ENCODE peak calls at places on chromosomes 1 and 21, in five cellular contexts. One of them, this sample, is unnamed.
A peak's percentile ranks its signal among the peaks of the same experiment; 100 is the strongest.

GRCh38 chr1:246564839-246565750 is 966 bp downstream of the TFB2M start:
- DNase-seq in GM12878: no peak
- DNase-seq in SK-N-SH: no peak
- DNase-seq in GM23338: no peak
- DNase-seq in HL-60: no peak
- DNase-seq in this sample: no peak

GRCh38 chr1:64884261-64885040 is 81.9 kb downstream of the JAK1 start:
- DNase-seq in HL-60: no peak
- DNase-seq in GM23338: no peak
- DNase-seq in SK-N-SH: no peak
- DNase-seq in GM12878: no peak
- DNase-seq in this sample: no peak

GRCh38 chr1:61588736-61589381 is 136.1 kb downstream of the TM2D1 start:
- DNase-seq in GM23338: peak; percentile 91
- DNase-seq in SK-N-SH: peak; percentile 78
- DNase-seq in GM12878: peak; percentile 3
- DNase-seq in HL-60: no peak
- DNase-seq in this sample: peak; percentile 50

GRCh38 chr21:21383126-21383525 is 384.9 kb downstream of the NCAM2 start:
- DNase-seq in SK-N-SH: no peak
- DNase-seq in GM23338: no peak
- DNase-seq in HL-60: no peak
- DNase-seq in GM12878: no peak
- DNase-seq in this sample: no peak

GRCh38 chr1:1347663-1348419 is 1.4 kb downstream of the DVL1 start:
- DNase-seq in GM23338: no peak
- DNase-seq in HL-60: no peak
- DNase-seq in SK-N-SH: no peak
- DNase-seq in GM12878: no peak
- DNase-seq in this sample: no peak

GRCh38 chr1:188154196-188154595 is 1325.4 kb downstream of the PLA2G4A start:
- DNase-seq in GM12878: no peak
- DNase-seq in HL-60: no peak
- DNase-seq in SK-N-SH: no peak
- DNase-seq in GM23338: no peak
- DNase-seq in this sample: no peak

GRCh38 chr1:27554777-27555699 is 48.9 kb downstream of the AHDC1 start:
- DNase-seq in HL-60: no peak
- DNase-seq in GM23338: no peak
- DNase-seq in GM12878: no peak
- DNase-seq in SK-N-SH: no peak
- DNase-seq in this sample: no peak

GRCh38 chr1:44609412-44609767 is 64.9 kb downstream of the TMEM53 start:
- DNase-seq in GM12878: no peak
- DNase-seq in GM23338: peak; percentile 91
- DNase-seq in SK-N-SH: peak; percentile 76
- DNase-seq in HL-60: no peak
- DNase-seq in this sample: no peak

GRCh38 chr21:29342394-29342957 is 43.8 kb downstream of the BACH1 start:
- DNase-seq in HL-60: no peak
- DNase-seq in GM23338: no peak
- DNase-seq in SK-N-SH: peak; percentile 14
- DNase-seq in GM12878: peak; percentile 32
- DNase-seq in this sample: no peak

GRCh38 chr1:246680180-246680579 is 44.0 kb upstream of the SCCPDH start:
- DNase-seq in GM23338: no peak
- DNase-seq in HL-60: no peak
- DNase-seq in SK-N-SH: no peak
- DNase-seq in GM12878: no peak
- DNase-seq in this sample: no peak

GRCh38 chr1:214216031-214216430 is 64.9 kb upstream of the SMYD2 start:
- DNase-seq in GM12878: no peak
- DNase-seq in HL-60: no peak
- DNase-seq in SK-N-SH: no peak
- DNase-seq in GM23338: no peak
- DNase-seq in this sample: no peak

GRCh38 chr1:235327559-235328270 is at the start of gene ARID4B:
- DNase-seq in GM23338: no peak
- DNase-seq in HL-60: no peak
- DNase-seq in GM12878: no peak
- DNase-seq in SK-N-SH: peak; percentile 95
- DNase-seq in this sample: no peak

GRCh38 chr1:100115524-100115923 is 17.2 kb downstream of the SASS6 start:
- DNase-seq in GM12878: no peak
- DNase-seq in GM23338: no peak
- DNase-seq in SK-N-SH: no peak
- DNase-seq in HL-60: no peak
- DNase-seq in this sample: no peak

GRCh38 chr1:181100015-181100905 is 11.8 kb downstream of the IER5 start:
- DNase-seq in GM12878: no peak
- DNase-seq in GM23338: peak; percentile 72
- DNase-seq in SK-N-SH: no peak
- DNase-seq in HL-60: no peak
- DNase-seq in this sample: no peak

GRCh38 chr1:173420330-173420806 is 56.8 kb upstream of the PRDX6 start:
- DNase-seq in GM23338: peak; percentile 90
- DNase-seq in HL-60: peak; percentile 58
- DNase-seq in SK-N-SH: peak; percentile 55
- DNase-seq in GM12878: no peak
- DNase-seq in this sample: no peak

GRCh38 chr1:214566158-214567104 is 15.0 kb upstream of the PTPN14 start:
- DNase-seq in SK-N-SH: no peak
- DNase-seq in HL-60: no peak
- DNase-seq in GM12878: no peak
- DNase-seq in GM23338: no peak
- DNase-seq in this sample: no peak

GRCh38 chr1:84379128-84379527 is 19.2 kb upstream of the DNASE2B start:
- DNase-seq in HL-60: no peak
- DNase-seq in SK-N-SH: no peak
- DNase-seq in GM23338: no peak
- DNase-seq in GM12878: no peak
- DNase-seq in this sample: no peak

GRCh38 chr1:231636157-231636556 is 9.6 kb downstream of the DISC1 start:
- DNase-seq in GM23338: no peak
- DNase-seq in HL-60: no peak
- DNase-seq in SK-N-SH: no peak
- DNase-seq in GM12878: no peak
- DNase-seq in this sample: no peak

GRCh38 chr21:42892582-42892930 is 553 bp upstream of the NDUFV3 start:
- DNase-seq in GM23338: no peak
- DNase-seq in SK-N-SH: no peak
- DNase-seq in HL-60: no peak
- DNase-seq in GM12878: no peak
- DNase-seq in this sample: no peak

GRCh38 chr1:196717868-196718267 is 56.8 kb upstream of the CFHR3 start:
- DNase-seq in SK-N-SH: no peak
- DNase-seq in GM12878: no peak
- DNase-seq in GM23338: no peak
- DNase-seq in HL-60: no peak
- DNase-seq in this sample: no peak

GRCh38 chr1:66951513-66951912 is 26.7 kb downstream of the MIER1 start:
- DNase-seq in GM23338: no peak
- DNase-seq in HL-60: no peak
- DNase-seq in SK-N-SH: no peak
- DNase-seq in GM12878: no peak
- DNase-seq in this sample: no peak

GRCh38 chr21:41247561-41247968 is 69.0 kb upstream of the FAM3B start:
- DNase-seq in SK-N-SH: no peak
- DNase-seq in GM23338: no peak
- DNase-seq in HL-60: no peak
- DNase-seq in GM12878: no peak
- DNase-seq in this sample: no peak

GRCh38 chr1:101260531-101260930 is 23.7 kb downstream of the S1PR1 start:
- DNase-seq in SK-N-SH: no peak
- DNase-seq in HL-60: no peak
- DNase-seq in GM12878: no peak
- DNase-seq in GM23338: no peak
- DNase-seq in this sample: no peak

GRCh38 chr1:17251699-17252376 is 2.9 kb downstream of the PADI3 start:
- DNase-seq in GM12878: no peak
- DNase-seq in GM23338: no peak
- DNase-seq in SK-N-SH: no peak
- DNase-seq in HL-60: no peak
- DNase-seq in this sample: no peak

GRCh38 chr1:237000191-237000590 is 4.0 kb downstream of the MT1HL1 start:
- DNase-seq in GM23338: no peak
- DNase-seq in SK-N-SH: no peak
- DNase-seq in GM12878: no peak
- DNase-seq in HL-60: no peak
- DNase-seq in this sample: no peak

GRCh38 chr21:35751171-35751570 is 309.2 kb downstream of the SETD4 start:
- DNase-seq in HL-60: no peak
- DNase-seq in SK-N-SH: no peak
- DNase-seq in GM12878: no peak
- DNase-seq in GM23338: no peak
- DNase-seq in this sample: no peak

GRCh38 chr1:223109581-223110026 is 33.4 kb downstream of the TLR5 start:
- DNase-seq in GM23338: no peak
- DNase-seq in GM12878: no peak
- DNase-seq in SK-N-SH: no peak
- DNase-seq in HL-60: no peak
- DNase-seq in this sample: no peak

GRCh38 chr1:107604823-107605222 is 360.2 kb downstream of the VAV3 start:
- DNase-seq in GM23338: no peak
- DNase-seq in GM12878: no peak
- DNase-seq in HL-60: no peak
- DNase-seq in SK-N-SH: no peak
- DNase-seq in this sample: no peak

DNA sequence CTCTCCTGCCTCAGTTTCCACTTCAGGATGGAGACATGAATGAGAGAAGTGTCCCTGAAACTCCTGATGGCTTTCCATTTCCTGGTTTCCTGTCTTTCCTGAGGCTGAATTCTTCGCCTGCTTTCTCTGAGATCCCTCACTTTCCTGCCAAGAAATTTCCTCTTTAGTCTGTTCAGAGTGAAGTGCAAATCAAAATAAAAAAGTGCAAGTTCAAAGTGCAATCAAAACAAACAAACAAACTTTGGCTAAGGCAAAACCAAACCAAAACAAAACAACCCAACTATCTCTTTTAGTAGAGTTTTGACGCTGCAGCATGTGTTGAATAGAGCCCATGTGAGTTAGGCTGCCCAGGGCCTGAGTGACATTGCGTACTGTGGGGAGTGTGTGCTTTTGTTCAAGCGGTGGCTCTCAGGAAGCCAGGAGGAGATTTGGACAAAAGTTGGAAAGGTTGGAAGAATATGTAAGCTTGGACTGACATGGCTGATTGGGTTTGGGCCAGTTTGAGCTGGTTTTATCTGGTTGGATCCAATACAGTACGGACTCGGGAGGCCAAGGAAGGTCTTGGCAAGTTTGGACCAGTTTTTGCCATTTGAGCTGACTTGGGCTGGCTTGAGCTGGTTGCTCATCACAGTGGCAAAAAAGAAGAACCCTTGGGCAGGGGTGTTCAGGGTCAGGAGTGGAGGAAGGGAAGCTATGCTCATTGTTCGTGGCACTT is 61.1 kb upstream of the TINAGL1 start:
- DNase-seq in SK-N-SH: no peak
- DNase-seq in GM12878: no peak
- DNase-seq in GM23338: no peak
- DNase-seq in HL-60: no peak
- DNase-seq in this sample: no peak
- TF ChIP-seq POLR2AphosphoS5 in SK-N-SH: no peak
- TF ChIP-seq POLR2AphosphoS5 in GM12878: no peak
- TF ChIP-seq POLR2AphosphoS5 in GM23338: no peak
- TF ChIP-seq POLR2AphosphoS5 in HL-60: no peak
- TF ChIP-seq POLR2AphosphoS5 in this sample: no peak

DNA sequence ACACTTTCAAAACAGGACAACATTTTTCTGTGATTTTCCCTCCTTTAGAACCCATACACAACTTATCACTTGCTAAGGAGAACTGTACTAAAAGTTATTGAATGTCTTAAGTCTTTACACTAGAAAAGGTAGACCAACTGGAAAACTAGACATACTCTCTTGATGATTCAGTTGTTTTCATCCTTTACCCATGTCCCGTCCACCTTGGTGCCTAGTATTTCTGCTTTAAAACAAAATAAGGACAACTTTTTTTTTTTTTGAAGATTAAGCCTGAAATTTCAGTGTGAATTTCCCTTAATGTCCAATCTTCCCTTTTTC is 4.5 kb downstream of the CDKN2C start:
- DNase-seq in HL-60: no peak
- DNase-seq in GM12878: no peak
- DNase-seq in GM23338: no peak
- DNase-seq in SK-N-SH: no peak
- DNase-seq in this sample: no peak
- TF ChIP-seq REST in HL-60: no peak
- TF ChIP-seq REST in GM12878: no peak
- TF ChIP-seq REST in GM23338: no peak
- TF ChIP-seq REST in SK-N-SH: no peak
- TF ChIP-seq REST in this sample: no peak

GRCh38 chr1:151159373-151159772 is 2.9 kb downstream of the TNFAIP8L2 start:
- DNase-seq in SK-N-SH: no peak
- DNase-seq in GM12878: no peak
- DNase-seq in HL-60: no peak
- DNase-seq in GM23338: no peak
- DNase-seq in this sample: no peak

GRCh38 chr1:151157067-151157531 is 650 bp downstream of the TNFAIP8L2 start:
- DNase-seq in HL-60: peak; percentile 90
- DNase-seq in GM23338: no peak
- DNase-seq in GM12878: no peak
- DNase-seq in SK-N-SH: no peak
- DNase-seq in this sample: no peak

GRCh38 chr1:151156515-151156819 is at the start of gene TNFAIP8L2:
- DNase-seq in SK-N-SH: no peak
- DNase-seq in GM23338: peak; percentile 44
- DNase-seq in GM12878: peak; percentile 32
- DNase-seq in HL-60: peak; percentile 77
- DNase-seq in this sample: no peak

GRCh38 chr1:151158311-151158710 is 1.9 kb downstream of the TNFAIP8L2 start:
- DNase-seq in GM12878: no peak
- DNase-seq in GM23338: no peak
- DNase-seq in SK-N-SH: no peak
- DNase-seq in HL-60: no peak
- DNase-seq in this sample: no peak

DNA sequence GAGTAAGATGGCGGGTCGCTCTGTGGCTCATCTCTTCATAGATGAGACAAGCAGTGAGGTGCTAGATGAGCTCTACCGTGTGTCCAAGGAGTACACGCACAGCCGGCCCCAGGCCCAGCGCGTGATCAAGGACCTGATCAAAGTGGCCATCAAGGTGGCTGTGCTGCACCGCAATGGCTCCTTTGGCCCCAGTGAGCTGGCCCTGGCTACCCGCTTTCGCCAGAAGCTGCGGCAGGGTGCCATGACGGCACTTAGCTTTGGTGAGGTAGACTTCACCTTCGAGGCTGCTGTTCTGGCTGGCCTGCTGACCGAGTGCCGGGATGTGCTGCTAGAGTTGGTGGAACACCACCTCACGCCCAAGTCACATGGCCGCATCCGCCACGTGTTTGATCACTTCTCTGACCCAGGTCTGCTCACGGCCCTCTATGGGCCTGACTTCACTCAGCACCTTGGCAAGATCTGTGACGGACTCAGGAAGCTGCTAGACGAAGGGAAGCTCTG is 2.4 kb downstream of the TNFAIP8L2 start:
- DNase-seq in SK-N-SH: no peak
- DNase-seq in GM12878: no peak
- DNase-seq in GM23338: peak; percentile 40
- DNase-seq in HL-60: peak; percentile 59
- DNase-seq in this sample: no peak
- TF ChIP-seq CTCF in SK-N-SH: no peak
- TF ChIP-seq CTCF in GM12878: no peak
- TF ChIP-seq CTCF in GM23338: no peak
- TF ChIP-seq CTCF in HL-60: no peak
- TF ChIP-seq CTCF in this sample: no peak

GRCh38 chr1:110084226-110085078 is 14.0 kb upstream of the ALX3 start:
- DNase-seq in GM12878: peak; percentile 27
- DNase-seq in SK-N-SH: no peak
- DNase-seq in HL-60: no peak
- DNase-seq in GM23338: peak; percentile 60
- DNase-seq in this sample: no peak
- TF ChIP-seq POLR2AphosphoS5 in GM12878: no peak
- TF ChIP-seq POLR2AphosphoS5 in SK-N-SH: no peak
- TF ChIP-seq POLR2AphosphoS5 in HL-60: no peak
- TF ChIP-seq POLR2AphosphoS5 in GM23338: no peak
- TF ChIP-seq POLR2AphosphoS5 in this sample: no peak